ENCODE peak calls at places on chromosomes 2 and 18, in eight cellular contexts. U, K, T, J, O, W, Y and A are unnamed samples.

GRCh38 chr2:173652311-173652710 is 297.6 kb downstream of the CDCA7 start:
- DNase-seq in U (no peak), T (peak; percentile 78), Y (no peak), O (no peak), J (no peak), K (no peak), W (peak; percentile 90), A (peak; percentile 13)

GRCh38 chr2:103179800-103180199 is 418.0 kb downstream of the TMEM182 start:
- DNase-seq in K (peak; percentile 17), Y (no peak), U (no peak), W (no peak), J (no peak), O (no peak), T (no peak), A (no peak)

GRCh38 chr2:233832869-233833812 is 21.2 kb downstream of the HJURP start:
- DNase-seq in J (peak; percentile 47), T (no peak), Y (no peak), W (peak; percentile 74), U (no peak), K (no peak), O (peak; percentile 34), A (peak; percentile 89)

GRCh38 chr2:199484927-199485326 is 27.2 kb upstream of the SATB2 start:
- DNase-seq in Y (no peak), U (no peak), T (no peak), J (peak; percentile 36), O (no peak), K (no peak), W (no peak), A (no peak)

GRCh38 chr18:13813271-13813849 is 10.6 kb upstream of the MC5R start:
- DNase-seq in W (peak; percentile 51), T (no peak), O (peak; percentile 74), J (peak; percentile 71), Y (peak; percentile 50), U (peak; percentile 38), K (peak; percentile 41), A (peak; percentile 88)

GRCh38 chr2:176075476-176075875 is 8.3 kb downstream of the EVX2 start:
- DNase-seq in K (no peak), Y (no peak), W (no peak), U (no peak), T (no peak), O (no peak), J (no peak), A (no peak)

GRCh38 chr2:3759331-3759730 is 56.0 kb downstream of the DCDC2C start:
- DNase-seq in T (no peak), K (no peak), W (peak; percentile 87), U (no peak), J (no peak), Y (no peak), O (no peak), A (no peak)

GRCh38 chr2:6993230-6993640 is 76.0 kb downstream of the RNF144A start:
- DNase-seq in Y (no peak), U (peak; percentile 74), J (no peak), O (no peak), W (no peak), T (no peak), K (peak; percentile 58), A (no peak)

GRCh38 chr18:39624934-39625333 is 2059.3 kb upstream of the CELF4 start:
- DNase-seq in U (no peak), W (peak; percentile 85), J (no peak), T (no peak), Y (no peak), O (no peak), K (no peak), A (no peak)

GRCh38 chr18:987325-988186 is 82.9 kb downstream of the ADCYAP1 start:
- DNase-seq in J (no peak), T (no peak), W (peak; percentile 73), Y (no peak), K (no peak), U (no peak), O (no peak), A (no peak)

GRCh38 chr2:88450186-88450585 is 2.3 kb downstream of the FOXI3 start:
- DNase-seq in K (no peak), Y (no peak), T (no peak), W (no peak), U (no peak), O (no peak), J (no peak), A (no peak)

GRCh38 chr2:37784759-37785149 is 113.3 kb upstream of the CDC42EP3 start:
- DNase-seq in T (no peak), K (no peak), Y (no peak), U (no peak), J (no peak), O (no peak), W (no peak), A (no peak)

GRCh38 chr18:70417847-70418246 is 129.0 kb downstream of the SOCS6 start:
- DNase-seq in T (no peak), Y (no peak), K (no peak), U (no peak), O (no peak), J (no peak), W (no peak), A (no peak)

GRCh38 chr2:46923011-46923669 is 7.5 kb upstream of the MCFD2 start:
- DNase-seq in K (no peak), Y (no peak), W (peak; percentile 62), J (peak; percentile 22), T (no peak), U (no peak), O (no peak), A (no peak)

GRCh38 chr2:199455533-199456382 is 2.0 kb downstream of the SATB2 start:
- DNase-seq in W (peak; percentile 10), T (no peak), Y (no peak), J (peak; percentile 62), U (no peak), K (peak; percentile 27), O (peak; percentile 41), A (peak; percentile 3)

GRCh38 chr2:173415663-173416469 is 61.2 kb downstream of the CDCA7 start:
- DNase-seq in O (no peak), J (no peak), U (no peak), T (no peak), K (no peak), Y (no peak), W (no peak), A (no peak)

GRCh38 chr2:181300600-181301291 is 156.4 kb upstream of the ITGA4 start:
- DNase-seq in J (no peak), O (no peak), K (no peak), T (no peak), Y (no peak), U (no peak), W (no peak), A (no peak)

GRCh38 chr2:8487461-8487932 is 194.4 kb upstream of the ID2 start:
- DNase-seq in Y (no peak), W (no peak), J (no peak), O (no peak), T (no peak), K (no peak), U (no peak), A (no peak)

GRCh38 chr2:159044804-159045286 is 76.4 kb downstream of the TANC1 start:
- DNase-seq in Y (no peak), U (no peak), W (no peak), T (no peak), K (peak; percentile 22), J (no peak), O (no peak), A (peak; percentile 38)

GRCh38 chr2:11742702-11743530 is 3.5 kb upstream of the LPIN1 start:
- DNase-seq in Y (no peak), T (no peak), K (no peak), O (no peak), J (no peak), W (no peak), U (no peak), A (no peak)

GRCh38 chr2:11132036-11132671 is 23.1 kb upstream of the SLC66A3 start:
- DNase-seq in K (no peak), O (no peak), T (no peak), U (no peak), W (no peak), J (no peak), Y (no peak), A (no peak)

GRCh38 chr18:37294951-37295350 is 270.6 kb downstream of the CELF4 start:
- DNase-seq in W (peak; percentile 7), T (no peak), Y (no peak), O (no peak), K (no peak), J (peak; percentile 1), U (no peak), A (peak; percentile 42)

GRCh38 chr2:237581751-237582746 is 8.5 kb downstream of the RAB17 start:
- DNase-seq in Y (peak; percentile 83), W (peak; percentile 57), J (peak; percentile 32), U (peak; percentile 81), O (peak; percentile 60), K (peak; percentile 51), T (no peak), A (no peak)

GRCh38 chr2:157182204-157182709 is 75.2 kb upstream of the GALNT5 start:
- DNase-seq in J (no peak), U (no peak), O (no peak), Y (no peak), K (no peak), W (peak; percentile 47), T (no peak), A (no peak)

GRCh38 chr2:222057249-222058073 is 241.3 kb downstream of the PAX3 start:
- DNase-seq in O (peak; percentile 50), K (no peak), J (no peak), U (no peak), T (peak; percentile 7), Y (no peak), W (no peak), A (peak; percentile 23)

GRCh38 chr2:202032841-202033316 is 776 bp upstream of the FZD7 start:
- DNase-seq in O (peak; percentile 58), U (peak; percentile 54), W (peak; percentile 67), T (no peak), K (peak; percentile 74), Y (peak; percentile 50), J (peak; percentile 82), A (peak; percentile 66)

GRCh38 chr2:240147382-240147781 is 6.9 kb upstream of the OTOS start:
- DNase-seq in O (no peak), K (no peak), Y (no peak), T (no peak), W (no peak), J (no peak), U (no peak), A (no peak)

GRCh38 chr2:26578581-26578980 is 62.6 kb downstream of the CIB4 start:
- DNase-seq in W (no peak), U (no peak), J (no peak), O (no peak), K (no peak), T (no peak), Y (no peak), A (no peak)

GRCh38 chr18:21063011-21063410 is 48.6 kb downstream of the ROCK1 start:
- DNase-seq in J (no peak), K (no peak), T (no peak), O (no peak), U (no peak), Y (no peak), W (no peak), A (no peak)

GRCh38 chr2:86221066-86221684 is 21.9 kb downstream of the MRPL35 start:
- DNase-seq in Y (no peak), O (peak; percentile 68), K (peak; percentile 42), U (no peak), T (peak; percentile 22), J (peak; percentile 43), W (peak; percentile 47), A (peak; percentile 68)

GRCh38 chr2:41414486-41415230 is 633.2 kb upstream of the PKDCC start:
- DNase-seq in K (no peak), Y (no peak), J (peak; percentile 64), T (no peak), O (peak; percentile 21), W (peak; percentile 28), U (no peak), A (peak; percentile 67)

GRCh38 chr2:30763151-30763660 is 44.0 kb downstream of the CAPN13 start:
- DNase-seq in O (no peak), W (no peak), U (no peak), Y (no peak), T (no peak), K (no peak), J (no peak), A (no peak)

GRCh38 chr2:31333527-31334183 is 80.9 kb downstream of the XDH start:
- DNase-seq in J (peak; percentile 86), O (peak; percentile 72), W (peak; percentile 78), U (peak; percentile 72), T (peak; percentile 66), K (peak; percentile 70), Y (peak; percentile 89), A (peak; percentile 86)

GRCh38 chr2:71505086-71505769 is 51.9 kb downstream of the DYSF start:
- DNase-seq in K (peak; percentile 40), U (peak; percentile 51), J (no peak), Y (no peak), W (no peak), O (no peak), T (no peak), A (no peak)